ENCODE peak calls at places on chromosome 15, in four cellular contexts. One of them, this sample, is unnamed.

GRCh38 chr15:101451192-101451799 is 38.2 kb downstream of the PCSK6 start:
- DNase-seq in right cardiac atrium: peak
- DNase-seq in heart left ventricle: peak
- DNase-seq in mammary epithelial cell: no peak
- DNase-seq in this sample: no peak

GRCh38 chr15:70357453-70357852 is 259.7 kb upstream of the TLE3 start:
- DNase-seq in right cardiac atrium: no peak
- DNase-seq in heart left ventricle: no peak
- DNase-seq in mammary epithelial cell: no peak
- DNase-seq in this sample: no peak

GRCh38 chr15:34721802-34722795 is 32.7 kb downstream of the GJD2 start:
- DNase-seq in mammary epithelial cell: peak
- DNase-seq in right cardiac atrium: peak
- DNase-seq in heart left ventricle: peak
- DNase-seq in this sample: no peak

GRCh38 chr15:101488300-101489164 is 975 bp downstream of the PCSK6 start:
- DNase-seq in mammary epithelial cell: no peak
- DNase-seq in heart left ventricle: no peak
- DNase-seq in right cardiac atrium: peak
- DNase-seq in this sample: no peak

GRCh38 chr15:59124261-59124660 is 19.3 kb downstream of the CCNB2 start:
- DNase-seq in heart left ventricle: no peak
- DNase-seq in mammary epithelial cell: no peak
- DNase-seq in right cardiac atrium: no peak
- DNase-seq in this sample: no peak

GRCh38 chr15:70320077-70320830 is 222.5 kb upstream of the TLE3 start:
- DNase-seq in mammary epithelial cell: no peak
- DNase-seq in right cardiac atrium: no peak
- DNase-seq in heart left ventricle: no peak
- DNase-seq in this sample: no peak

GRCh38 chr15:39586387-39587171 is 5.7 kb downstream of the THBS1 start:
- DNase-seq in heart left ventricle: no peak
- DNase-seq in mammary epithelial cell: peak
- DNase-seq in right cardiac atrium: no peak
- DNase-seq in this sample: no peak

GRCh38 chr15:59298255-59298856 is 74.3 kb downstream of the MYO1E start:
- DNase-seq in right cardiac atrium: no peak
- DNase-seq in heart left ventricle: no peak
- DNase-seq in mammary epithelial cell: peak
- DNase-seq in this sample: no peak

GRCh38 chr15:63006032-63006878 is 36.3 kb upstream of the TPM1 start:
- DNase-seq in right cardiac atrium: no peak
- DNase-seq in mammary epithelial cell: peak
- DNase-seq in heart left ventricle: no peak
- DNase-seq in this sample: no peak

GRCh38 chr15:75736256-75736655 is 23.6 kb upstream of the CSPG4 start:
- DNase-seq in right cardiac atrium: no peak
- DNase-seq in heart left ventricle: no peak
- DNase-seq in mammary epithelial cell: no peak
- DNase-seq in this sample: no peak

GRCh38 chr15:71789616-71790015 is 20.7 kb upstream of the NR2E3 start:
- DNase-seq in right cardiac atrium: no peak
- DNase-seq in heart left ventricle: no peak
- DNase-seq in mammary epithelial cell: no peak
- DNase-seq in this sample: no peak

GRCh38 chr15:36682091-36682490 is 102.7 kb downstream of the CDIN1 start:
- DNase-seq in heart left ventricle: no peak
- DNase-seq in right cardiac atrium: no peak
- DNase-seq in mammary epithelial cell: no peak
- DNase-seq in this sample: no peak

GRCh38 chr15:32656091-32656860 is 14.8 kb downstream of the SCG5 start:
- DNase-seq in right cardiac atrium: no peak
- DNase-seq in heart left ventricle: no peak
- DNase-seq in mammary epithelial cell: peak
- DNase-seq in this sample: peak

GRCh38 chr15:36953346-36953745 is 147.0 kb downstream of the MEIS2 start:
- DNase-seq in heart left ventricle: no peak
- DNase-seq in right cardiac atrium: no peak
- DNase-seq in mammary epithelial cell: no peak
- DNase-seq in this sample: no peak

GRCh38 chr15:39438260-39438659 is 142.6 kb upstream of the THBS1 start:
- DNase-seq in mammary epithelial cell: no peak
- DNase-seq in heart left ventricle: peak
- DNase-seq in right cardiac atrium: peak
- DNase-seq in this sample: peak

DNA sequence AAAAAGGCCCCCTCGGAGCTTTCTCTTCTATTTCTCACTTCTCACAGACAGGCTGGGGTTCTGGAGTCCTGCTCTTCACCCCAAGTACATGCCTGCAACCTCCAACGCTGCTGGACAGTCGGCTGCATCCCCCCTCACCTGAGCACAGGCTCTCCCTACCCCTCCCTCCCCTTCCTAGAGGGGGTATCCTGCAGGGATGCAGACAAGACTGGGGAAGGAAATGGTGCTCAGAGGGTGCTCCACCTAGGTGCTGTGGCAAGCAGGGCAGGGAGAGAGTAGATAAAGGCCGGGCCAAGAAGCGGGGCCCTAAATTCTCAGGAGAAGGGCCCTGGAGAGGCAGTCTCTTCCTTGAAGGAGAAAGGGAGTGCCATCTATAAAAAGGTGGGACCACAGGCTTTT is 7.0 kb upstream of the STRA6 start:
- DNase-seq in mammary epithelial cell: no peak
- DNase-seq in right cardiac atrium: peak
- DNase-seq in heart left ventricle: no peak
- DNase-seq in this sample: no peak
- H3K27ac ChIP-seq in mammary epithelial cell: no peak
- H3K27ac ChIP-seq in right cardiac atrium: no peak
- H3K27ac ChIP-seq in heart left ventricle: no peak
- H3K27ac ChIP-seq in this sample: no peak

GRCh38 chr15:44394562-44394961 is 32.9 kb upstream of the CTDSPL2 start:
- DNase-seq in mammary epithelial cell: no peak
- DNase-seq in right cardiac atrium: no peak
- DNase-seq in heart left ventricle: no peak
- DNase-seq in this sample: no peak
- H3K27ac ChIP-seq in mammary epithelial cell: no peak
- H3K27ac ChIP-seq in right cardiac atrium: no peak
- H3K27ac ChIP-seq in heart left ventricle: no peak
- H3K27ac ChIP-seq in this sample: no peak

GRCh38 chr15:89770041-89770440 is 6.1 kb upstream of the MESP2 start:
- DNase-seq in right cardiac atrium: no peak
- DNase-seq in heart left ventricle: no peak
- DNase-seq in mammary epithelial cell: no peak
- DNase-seq in this sample: no peak

GRCh38 chr15:89775815-89776214 is 317 bp upstream of the MESP2 start:
- DNase-seq in right cardiac atrium: peak
- DNase-seq in mammary epithelial cell: no peak
- DNase-seq in heart left ventricle: no peak
- DNase-seq in this sample: no peak

GRCh38 chr15:89774492-89774891 is 1.6 kb upstream of the MESP2 start:
- DNase-seq in right cardiac atrium: no peak
- DNase-seq in mammary epithelial cell: peak
- DNase-seq in heart left ventricle: no peak
- DNase-seq in this sample: no peak

GRCh38 chr15:89776274-89777072 is at the start of gene MESP2:
- DNase-seq in heart left ventricle: peak
- DNase-seq in mammary epithelial cell: peak
- DNase-seq in right cardiac atrium: peak
- DNase-seq in this sample: peak

DNA sequence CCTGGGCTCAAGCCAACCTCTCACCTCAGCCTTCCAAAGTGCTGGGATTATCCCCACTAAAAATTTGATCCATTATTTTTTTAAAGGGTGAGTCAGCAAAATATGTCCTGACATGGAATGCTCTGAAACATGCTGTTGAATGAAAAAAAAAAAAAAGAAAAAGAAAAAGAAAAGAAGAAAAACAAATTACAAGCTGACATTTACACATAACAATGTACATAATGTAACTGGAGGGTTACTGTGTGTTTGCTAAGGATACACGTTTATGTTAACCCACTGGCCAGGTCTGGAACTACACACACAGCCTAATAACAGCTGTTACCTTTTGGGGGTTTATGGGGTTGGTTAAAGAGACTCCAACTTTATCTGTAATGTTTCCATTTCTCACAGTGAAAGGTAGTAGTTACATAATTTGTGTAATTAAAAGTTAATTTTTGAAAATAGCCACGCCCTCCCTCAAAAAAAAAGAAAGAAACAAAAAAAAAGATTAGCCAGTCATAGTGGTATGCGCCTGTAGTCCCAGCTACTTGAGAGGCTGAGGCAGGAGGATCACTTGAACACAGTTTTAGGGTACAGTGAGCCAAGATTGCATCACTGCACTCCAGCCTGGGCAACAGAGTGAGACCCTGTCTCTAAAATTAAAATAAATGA is 3.1 kb upstream of the MESP2 start:
- DNase-seq in right cardiac atrium: no peak
- DNase-seq in heart left ventricle: no peak
- DNase-seq in mammary epithelial cell: peak
- DNase-seq in this sample: no peak
- H3K27ac ChIP-seq in right cardiac atrium: no peak
- H3K27ac ChIP-seq in heart left ventricle: no peak
- H3K27ac ChIP-seq in mammary epithelial cell: peak
- H3K27ac ChIP-seq in this sample: peak

GRCh38 chr15:77790481-77790880 is 157.8 kb upstream of the LINGO1 start:
- DNase-seq in mammary epithelial cell: no peak
- DNase-seq in heart left ventricle: no peak
- DNase-seq in right cardiac atrium: no peak
- DNase-seq in this sample: no peak
- H3K27ac ChIP-seq in mammary epithelial cell: no peak
- H3K27ac ChIP-seq in heart left ventricle: no peak
- H3K27ac ChIP-seq in right cardiac atrium: no peak
- H3K27ac ChIP-seq in this sample: no peak

GRCh38 chr15:41024141-41024540 is 70.9 kb downstream of the CHAC1 start:
- DNase-seq in mammary epithelial cell: no peak
- DNase-seq in right cardiac atrium: no peak
- DNase-seq in heart left ventricle: no peak
- DNase-seq in this sample: no peak
- H3K27ac ChIP-seq in mammary epithelial cell: no peak
- H3K27ac ChIP-seq in right cardiac atrium: peak
- H3K27ac ChIP-seq in heart left ventricle: no peak
- H3K27ac ChIP-seq in this sample: no peak

DNA sequence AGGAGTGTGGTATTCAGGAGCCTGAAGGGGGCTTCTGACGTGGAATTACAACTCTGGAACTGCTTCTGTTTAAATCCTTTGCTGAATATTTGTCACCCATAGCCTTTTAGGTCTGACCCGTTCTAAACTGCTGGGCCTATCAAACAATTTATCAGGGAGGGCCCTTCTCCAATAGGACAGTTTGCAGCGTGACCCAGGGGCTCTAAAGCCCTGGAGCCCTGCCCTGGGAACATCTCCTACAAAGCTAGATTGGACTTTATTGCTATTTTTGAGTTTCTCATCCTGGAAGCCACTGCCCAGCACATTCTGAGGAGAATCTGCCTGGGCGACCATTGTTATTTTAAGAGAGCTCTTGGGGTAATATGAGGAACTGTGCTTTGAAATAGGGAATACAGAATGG is 35.5 kb downstream of the KLF13 start:
- DNase-seq in heart left ventricle: no peak
- DNase-seq in mammary epithelial cell: no peak
- DNase-seq in right cardiac atrium: peak
- DNase-seq in this sample: no peak
- H3K27ac ChIP-seq in heart left ventricle: peak
- H3K27ac ChIP-seq in mammary epithelial cell: no peak
- H3K27ac ChIP-seq in right cardiac atrium: peak
- H3K27ac ChIP-seq in this sample: peak

GRCh38 chr15:81275711-81276417 is 48.1 kb downstream of the STARD5 start:
- DNase-seq in heart left ventricle: no peak
- DNase-seq in right cardiac atrium: peak
- DNase-seq in mammary epithelial cell: no peak
- DNase-seq in this sample: no peak
- H3K27ac ChIP-seq in heart left ventricle: peak
- H3K27ac ChIP-seq in right cardiac atrium: peak
- H3K27ac ChIP-seq in mammary epithelial cell: no peak
- H3K27ac ChIP-seq in this sample: no peak

GRCh38 chr15:66138882-66139281 is 114.7 kb downstream of the MEGF11 start:
- DNase-seq in mammary epithelial cell: no peak
- DNase-seq in heart left ventricle: no peak
- DNase-seq in right cardiac atrium: peak
- DNase-seq in this sample: no peak
- H3K27ac ChIP-seq in mammary epithelial cell: no peak
- H3K27ac ChIP-seq in heart left ventricle: no peak
- H3K27ac ChIP-seq in right cardiac atrium: no peak
- H3K27ac ChIP-seq in this sample: no peak

DNA sequence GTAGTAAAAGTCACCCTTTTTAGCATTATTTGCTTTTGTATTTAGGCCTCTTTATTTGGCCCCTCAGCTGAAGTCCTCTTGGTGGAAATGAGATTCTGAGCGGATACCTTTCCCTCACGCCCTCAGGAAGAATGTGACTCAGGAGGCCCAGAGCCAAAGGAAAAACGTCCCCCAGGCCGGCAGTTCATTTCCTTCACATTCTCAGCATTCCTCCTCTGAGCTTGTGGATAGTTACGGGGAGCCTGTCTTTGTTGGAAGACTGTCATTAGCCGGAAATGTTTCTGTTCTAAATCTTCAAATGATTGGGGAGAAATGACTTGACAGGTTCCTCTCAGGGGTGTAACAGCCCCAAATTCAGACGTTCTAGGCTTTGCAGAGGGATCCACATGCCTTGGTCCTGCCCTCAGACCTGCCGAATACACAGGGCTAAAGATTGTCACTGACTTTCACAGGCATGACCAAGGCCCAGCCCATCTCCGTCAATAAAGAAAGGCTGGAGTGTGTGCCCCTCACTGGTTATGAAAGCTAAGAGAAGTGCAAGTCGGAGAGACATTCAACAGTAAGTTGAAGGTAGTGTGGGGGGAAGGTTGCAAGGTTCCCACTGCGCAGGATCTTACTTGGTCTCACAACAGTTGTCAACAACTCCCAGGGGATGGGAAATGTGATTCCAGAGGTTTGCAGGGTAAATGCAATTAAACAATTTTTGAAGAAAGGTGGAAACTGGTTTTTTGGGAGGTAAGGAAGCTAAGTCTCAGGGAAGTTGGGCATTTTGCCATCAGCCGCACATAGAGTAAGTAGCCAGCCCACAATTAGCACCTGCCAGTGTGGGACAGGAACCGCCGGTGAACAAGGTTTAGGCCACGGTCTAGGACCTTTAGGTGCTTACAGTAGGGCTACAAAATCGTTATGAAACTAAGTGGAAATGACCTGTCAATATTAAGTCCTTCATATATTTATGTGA is 39.7 kb upstream of the MYZAP start:
- DNase-seq in mammary epithelial cell: peak
- DNase-seq in right cardiac atrium: peak
- DNase-seq in heart left ventricle: peak
- DNase-seq in this sample: peak
- H3K27ac ChIP-seq in mammary epithelial cell: peak
- H3K27ac ChIP-seq in right cardiac atrium: peak
- H3K27ac ChIP-seq in heart left ventricle: peak
- H3K27ac ChIP-seq in this sample: peak